ENCODE peak calls at places on chromosomes 2 and 18, in five cellular contexts. One of them, this sample, is unnamed.
A peak's percentile ranks its signal among the peaks of the same experiment; 100 is the strongest.

GRCh38 chr2:19775838-19776237 is 125.9 kb downstream of the TTC32 start:
- DNase-seq in HepG2: no peak
- DNase-seq in SK-N-SH: no peak
- DNase-seq in K562: no peak
- DNase-seq in GM12878: no peak
- DNase-seq in this sample: no peak

GRCh38 chr2:236359426-236359825 is 95.2 kb upstream of the ASB18 start:
- DNase-seq in SK-N-SH: no peak
- DNase-seq in K562: no peak
- DNase-seq in GM12878: no peak
- DNase-seq in HepG2: no peak
- DNase-seq in this sample: no peak

GRCh38 chr2:240906141-240906910 is at the start of gene CROCC2:
- DNase-seq in GM12878: no peak
- DNase-seq in SK-N-SH: peak; percentile 71
- DNase-seq in K562: no peak
- DNase-seq in HepG2: no peak
- DNase-seq in this sample: no peak

GRCh38 chr2:172279214-172279613 is 148.2 kb upstream of the ITGA6 start:
- DNase-seq in SK-N-SH: no peak
- DNase-seq in K562: no peak
- DNase-seq in GM12878: no peak
- DNase-seq in HepG2: no peak
- DNase-seq in this sample: no peak

GRCh38 chr18:37553633-37554398 is 11.8 kb downstream of the CELF4 start:
- DNase-seq in GM12878: no peak
- DNase-seq in K562: peak; percentile 20
- DNase-seq in SK-N-SH: no peak
- DNase-seq in HepG2: no peak
- DNase-seq in this sample: no peak

GRCh38 chr2:28661589-28662001 is 90.0 kb upstream of the PPP1CB start:
- DNase-seq in K562: no peak
- DNase-seq in SK-N-SH: peak; percentile 63
- DNase-seq in HepG2: no peak
- DNase-seq in GM12878: no peak
- DNase-seq in this sample: no peak

GRCh38 chr2:241091201-241091600 is 10.9 kb downstream of the MTERF4 start:
- DNase-seq in K562: no peak
- DNase-seq in HepG2: no peak
- DNase-seq in SK-N-SH: no peak
- DNase-seq in GM12878: no peak
- DNase-seq in this sample: no peak

GRCh38 chr2:57882895-57883515 is 163.6 kb upstream of the VRK2 start:
- DNase-seq in SK-N-SH: no peak
- DNase-seq in HepG2: no peak
- DNase-seq in GM12878: no peak
- DNase-seq in K562: no peak
- DNase-seq in this sample: no peak

GRCh38 chr2:126663184-126663963 is 7.4 kb downstream of the GYPC start:
- DNase-seq in SK-N-SH: no peak
- DNase-seq in HepG2: no peak
- DNase-seq in K562: no peak
- DNase-seq in GM12878: no peak
- DNase-seq in this sample: no peak

GRCh38 chr2:98118161-98118560 is 31.2 kb downstream of the VWA3B start:
- DNase-seq in HepG2: no peak
- DNase-seq in K562: no peak
- DNase-seq in SK-N-SH: no peak
- DNase-seq in GM12878: no peak
- DNase-seq in this sample: no peak

GRCh38 chr2:120830096-120830830 is 94.6 kb downstream of the GLI2 start:
- DNase-seq in SK-N-SH: no peak
- DNase-seq in GM12878: no peak
- DNase-seq in HepG2: no peak
- DNase-seq in K562: no peak
- DNase-seq in this sample: no peak

GRCh38 chr2:239532859-239533258 is 132.0 kb upstream of the HDAC4 start:
- DNase-seq in GM12878: no peak
- DNase-seq in SK-N-SH: no peak
- DNase-seq in HepG2: no peak
- DNase-seq in K562: no peak
- DNase-seq in this sample: peak; percentile 28
- TF ChIP-seq REST in GM12878: no peak
- TF ChIP-seq REST in SK-N-SH: no peak
- TF ChIP-seq REST in HepG2: no peak
- TF ChIP-seq REST in K562: no peak
- TF ChIP-seq REST in this sample: no peak

DNA sequence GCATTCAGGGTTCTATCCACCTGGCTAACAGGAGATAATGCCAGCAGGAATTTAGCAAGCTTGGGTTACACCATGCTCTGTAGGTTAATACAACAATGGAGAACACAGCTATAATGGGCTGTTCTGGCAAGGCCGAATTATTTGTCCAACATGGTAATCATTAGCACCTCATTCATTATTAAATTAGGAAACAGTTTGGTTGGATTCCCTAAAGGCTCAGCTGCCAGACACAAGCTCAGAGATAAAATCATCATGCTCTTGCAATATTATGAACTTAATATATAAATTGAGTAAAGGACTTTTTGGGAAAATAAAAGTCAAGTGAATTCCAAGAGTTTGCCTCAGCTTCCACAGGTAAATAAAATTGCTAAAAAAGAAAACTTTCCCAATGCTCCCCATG is 166.4 kb downstream of the ANKRD44 start:
- DNase-seq in SK-N-SH: no peak
- DNase-seq in HepG2: no peak
- DNase-seq in GM12878: no peak
- DNase-seq in K562: no peak
- DNase-seq in this sample: no peak
- TF ChIP-seq GABPA in SK-N-SH: no peak
- TF ChIP-seq GABPA in HepG2: no peak
- TF ChIP-seq GABPA in GM12878: no peak
- TF ChIP-seq GABPA in K562: no peak
- TF ChIP-seq GABPA in this sample: no peak

GRCh38 chr2:113124984-113125855 is 2.2 kb upstream of the IL1RN start:
- DNase-seq in K562: no peak
- DNase-seq in GM12878: no peak
- DNase-seq in SK-N-SH: no peak
- DNase-seq in HepG2: peak; percentile 74
- DNase-seq in this sample: no peak

GRCh38 chr2:113126845-113127645 is at the start of gene IL1RN:
- DNase-seq in K562: no peak
- DNase-seq in HepG2: peak; percentile 97
- DNase-seq in GM12878: no peak
- DNase-seq in SK-N-SH: no peak
- DNase-seq in this sample: peak; percentile 72

GRCh38 chr2:113129519-113130078 is 2.2 kb downstream of the IL1RN start:
- DNase-seq in K562: no peak
- DNase-seq in SK-N-SH: no peak
- DNase-seq in GM12878: no peak
- DNase-seq in HepG2: no peak
- DNase-seq in this sample: no peak

GRCh38 chr2:113128386-113128664 is 927 bp downstream of the IL1RN start:
- DNase-seq in HepG2: no peak
- DNase-seq in SK-N-SH: no peak
- DNase-seq in GM12878: no peak
- DNase-seq in K562: no peak
- DNase-seq in this sample: no peak

GRCh38 chr2:113127646-113128385 is 418 bp downstream of the IL1RN start:
- DNase-seq in SK-N-SH: no peak
- DNase-seq in HepG2: no peak
- DNase-seq in GM12878: no peak
- DNase-seq in K562: no peak
- DNase-seq in this sample: no peak
- TF ChIP-seq REST in SK-N-SH: no peak
- TF ChIP-seq REST in HepG2: no peak
- TF ChIP-seq REST in GM12878: no peak
- TF ChIP-seq REST in K562: no peak
- TF ChIP-seq REST in this sample: no peak

DNA sequence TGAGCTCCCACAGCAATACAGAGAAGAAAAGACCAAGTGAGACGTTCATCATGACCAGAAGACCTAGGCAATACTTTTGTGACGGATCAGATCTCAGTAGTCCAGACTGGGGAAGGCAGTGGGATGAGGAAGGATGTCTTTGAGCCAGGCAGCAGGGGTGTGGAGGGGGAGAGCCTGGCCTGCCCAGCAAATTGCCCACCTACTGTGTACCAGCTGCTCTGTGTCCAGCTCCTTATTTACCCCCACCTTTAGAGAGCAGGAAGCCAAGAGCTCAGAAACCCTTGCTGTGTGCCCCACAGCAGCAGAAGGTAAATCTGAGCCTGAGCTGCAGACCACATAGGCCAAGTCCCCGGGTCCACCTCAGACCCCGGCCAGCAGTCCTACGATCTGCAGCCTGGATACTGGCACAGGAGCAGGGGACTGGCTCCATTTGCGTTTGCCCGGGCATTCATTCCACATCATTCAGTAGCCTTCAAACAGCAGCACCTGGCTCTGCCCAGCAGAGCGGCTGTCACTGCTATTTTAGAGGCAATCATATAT is 110.1 kb upstream of the FZD7 start:
- DNase-seq in HepG2: no peak
- DNase-seq in GM12878: no peak
- DNase-seq in K562: no peak
- DNase-seq in SK-N-SH: no peak
- DNase-seq in this sample: no peak
- TF ChIP-seq GABPA in HepG2: no peak
- TF ChIP-seq GABPA in GM12878: no peak
- TF ChIP-seq GABPA in K562: no peak
- TF ChIP-seq GABPA in SK-N-SH: no peak
- TF ChIP-seq GABPA in this sample: no peak

DNA sequence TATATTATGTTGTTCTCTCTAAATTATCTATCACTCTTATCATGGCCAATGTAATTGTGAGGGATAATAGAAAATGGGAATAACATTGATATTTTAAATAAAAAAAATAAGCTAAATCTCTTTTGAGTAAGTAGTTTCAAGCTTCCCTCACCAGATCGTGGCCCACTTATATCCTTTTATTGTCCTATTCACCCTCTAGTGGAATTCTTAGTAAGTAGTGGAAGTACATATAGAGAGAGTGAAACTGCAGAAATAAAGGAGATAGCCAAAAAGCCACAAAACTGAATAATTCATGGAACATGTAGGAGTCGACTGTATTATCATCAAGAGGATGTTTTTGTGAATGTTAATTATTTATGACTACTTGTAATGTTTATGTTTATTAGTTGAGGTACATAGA is 66.1 kb upstream of the DTNA start:
- DNase-seq in HepG2: no peak
- DNase-seq in GM12878: no peak
- DNase-seq in K562: no peak
- DNase-seq in SK-N-SH: peak; percentile 12
- DNase-seq in this sample: no peak
- TF ChIP-seq REST in HepG2: no peak
- TF ChIP-seq REST in GM12878: no peak
- TF ChIP-seq REST in K562: no peak
- TF ChIP-seq REST in SK-N-SH: no peak
- TF ChIP-seq REST in this sample: no peak

This sample was measured in HL-60.